ENCODE peak calls at places on chromosome 13, in nine cellular contexts. V is IMR-90, S is transverse colon, O is neural progenitor cell, I is A549, T is mammary epithelial cell, X is ascending aorta, Y is hepatocyte, W is esophagus squamous epithelium. G is an unnamed sample.

GRCh38 chr13:34369925-34370324 is 552.0 kb downstream of the RFC3 start:
- DNase-seq in W (no peak), Y (no peak), O (no peak), I (no peak), X (no peak), T (no peak), V (no peak), S (no peak), G (no peak)

GRCh38 chr13:108225440-108225839 is 7.2 kb downstream of the ABHD13 start:
- DNase-seq in O (no peak), I (no peak), Y (no peak), V (no peak), T (no peak), W (no peak), S (no peak), X (no peak), G (no peak)

GRCh38 chr13:20738616-20739015 is 35.1 kb downstream of the IL17D start:
- DNase-seq in Y (no peak), T (no peak), I (no peak), V (no peak), W (no peak), S (no peak), O (no peak), X (no peak), G (no peak)

GRCh38 chr13:23679214-23679613 is 109.0 kb downstream of the TNFRSF19 start:
- DNase-seq in I (peak; percentile 15), V (peak; percentile 90), X (no peak), S (no peak), Y (no peak), O (no peak), T (no peak), W (no peak), G (no peak)

GRCh38 chr13:41060723-41061074 is 610 bp upstream of the WBP4 start:
- DNase-seq in I (peak; percentile 83), O (peak; percentile 92), V (no peak), T (peak; percentile 83), Y (peak; percentile 94), W (peak; percentile 64), S (peak; percentile 81), X (peak; percentile 46), G (peak; percentile 97)

GRCh38 chr13:42591602-42592001 is 17.6 kb downstream of the TNFSF11 start:
- DNase-seq in X (no peak), V (no peak), Y (no peak), W (no peak), S (no peak), I (no peak), T (no peak), O (no peak), G (no peak)

GRCh38 chr13:60655268-60655667 is 258.2 kb downstream of the TDRD3 start:
- DNase-seq in S (no peak), V (no peak), I (no peak), W (no peak), T (no peak), X (no peak), Y (no peak), O (no peak), G (no peak)

GRCh38 chr13:114063545-114064515 is 68.6 kb downstream of the RASA3 start:
- DNase-seq in V (peak; percentile 61), X (no peak), T (peak; percentile 37), W (no peak), Y (no peak), O (peak; percentile 38), S (peak; percentile 66), I (peak; percentile 60), G (peak; percentile 93)

GRCh38 chr13:77853701-77854100 is 64.9 kb downstream of the EDNRB start:
- DNase-seq in X (no peak), O (peak; percentile 95), S (no peak), W (no peak), Y (no peak), V (no peak), I (no peak), T (no peak), G (no peak)

GRCh38 chr13:51645154-51645650 is 60.9 kb downstream of the WDFY2 start:
- DNase-seq in W (no peak), V (peak; percentile 57), Y (peak; percentile 47), T (peak; percentile 63), O (no peak), S (no peak), X (no peak), I (peak; percentile 43), G (no peak)

GRCh38 chr13:41059466-41059865 is 1.8 kb upstream of the WBP4 start:
- DNase-seq in S (no peak), O (no peak), Y (no peak), V (peak; percentile 11), W (no peak), I (no peak), X (no peak), T (peak; percentile 16), G (no peak)

GRCh38 chr13:84649853-84650252 is 767.6 kb upstream of the SLITRK1 start:
- DNase-seq in O (no peak), V (peak; percentile 48), S (no peak), X (no peak), I (no peak), W (no peak), Y (no peak), T (peak; percentile 42), G (no peak)

GRCh38 chr13:51895906-51896888 is 34.4 kb downstream of the CCDC70 start:
- DNase-seq in O (peak; percentile 74), S (peak; percentile 57), Y (peak; percentile 68), W (no peak), T (peak; percentile 38), X (no peak), V (peak; percentile 61), I (peak; percentile 47), G (peak; percentile 45)

GRCh38 chr13:94261163-94261562 is 218.3 kb downstream of the DCT start:
- DNase-seq in T (no peak), I (no peak), S (no peak), V (no peak), X (no peak), W (no peak), O (no peak), Y (no peak), G (no peak)

GRCh38 chr13:113906566-113906965 is 42.7 kb upstream of the GAS6 start:
- DNase-seq in Y (no peak), I (no peak), X (no peak), W (no peak), S (no peak), V (no peak), T (no peak), O (no peak), G (no peak)

GRCh38 chr13:112638157-112638750 is 50.3 kb upstream of the TUBGCP3 start:
- DNase-seq in O (no peak), X (no peak), I (no peak), Y (no peak), W (no peak), S (no peak), T (no peak), V (no peak), G (no peak)

GRCh38 chr13:74243637-74244526 is 109.7 kb upstream of the KLF12 start:
- DNase-seq in S (no peak), T (peak; percentile 87), V (peak; percentile 76), W (no peak), I (no peak), Y (no peak), X (no peak), O (no peak), G (no peak)

GRCh38 chr13:30400376-30400775 is 21.9 kb upstream of the UBE2L5 start:
- DNase-seq in Y (no peak), X (no peak), W (no peak), O (no peak), V (no peak), I (no peak), T (no peak), S (no peak), G (no peak)

GRCh38 chr13:30404207-30404606 is 18.1 kb upstream of the UBE2L5 start:
- DNase-seq in O (no peak), V (no peak), I (no peak), Y (no peak), S (no peak), X (no peak), T (no peak), W (no peak), G (no peak)

GRCh38 chr13:30398601-30399072 is 23.7 kb upstream of the UBE2L5 start:
- DNase-seq in O (no peak), V (peak; percentile 21), I (no peak), Y (no peak), X (no peak), W (no peak), T (no peak), S (peak; percentile 25), G (no peak)

GRCh38 chr13:30403491-30403890 is 18.8 kb upstream of the UBE2L5 start:
- DNase-seq in I (no peak), X (no peak), W (no peak), S (no peak), O (no peak), Y (no peak), V (no peak), T (no peak), G (no peak)

GRCh38 chr13:30401347-30401746 is 20.9 kb upstream of the UBE2L5 start:
- DNase-seq in O (no peak), T (no peak), Y (no peak), I (no peak), S (no peak), X (no peak), V (no peak), W (no peak), G (no peak)
- H3K27ac ChIP-seq in O (no peak overlapping the region), T (no peak overlapping the region), Y (no peak overlapping the region), I (no peak overlapping the region), S (no peak overlapping the region), X (no peak overlapping the region), V (no peak overlapping the region), W (no peak overlapping the region), G (no peak overlapping the region)

GRCh38 chr13:48264052-48264451 is 31.0 kb downstream of the ITM2B start:
- DNase-seq in O (no peak), Y (no peak), I (no peak), S (no peak), V (no peak), T (no peak), W (no peak), X (no peak), G (no peak)
- H3K4me1 ChIP-seq in O (no peaks in the 10 kb centered on the region), Y (no peaks in the 10 kb centered on the region), I (peaks cover 4% of the 10 kb centered on the region), S (no peaks in the 10 kb centered on the region), V (peaks cover 4% of the 10 kb centered on the region), T (peaks cover 8% of the 10 kb centered on the region), W (peaks cover 19% of the 10 kb centered on the region), X (no peaks in the 10 kb centered on the region), G (peaks cover 5% of the 10 kb centered on the region)

DNA sequence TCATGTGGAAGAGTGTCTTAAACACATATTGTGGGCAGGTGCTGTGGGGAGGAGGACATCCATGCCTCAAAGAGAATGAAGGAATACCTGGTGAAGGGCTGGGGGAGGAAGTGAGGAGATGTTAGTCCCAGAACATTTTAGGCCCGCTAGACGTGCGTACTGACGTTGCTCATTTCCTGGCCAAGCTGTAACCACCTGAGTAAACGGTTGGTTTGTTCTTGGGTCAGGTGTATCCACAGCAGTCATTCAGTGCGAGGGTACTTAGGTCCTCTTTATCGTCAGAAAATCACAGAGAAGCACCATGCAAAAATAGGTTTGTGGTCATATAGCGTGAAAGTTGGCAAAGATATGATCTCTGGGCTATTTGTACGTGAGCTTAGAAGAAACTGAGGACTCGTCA is 51.8 kb downstream of the ARHGEF7 start:
- DNase-seq in S (no peak), Y (no peak), W (no peak), T (no peak), I (no peak), O (no peak), X (no peak), V (no peak), G (no peak)
- H3K27ac ChIP-seq in S (no peak overlapping the region), Y (peak overlapping the region; percentile 69), W (no peak overlapping the region), T (no peak overlapping the region), I (no peak overlapping the region), O (no peak overlapping the region), X (no peak overlapping the region), V (no peak overlapping the region), G (no peak overlapping the region)

GRCh38 chr13:101544979-101545378 is 92.5 kb downstream of the ITGBL1 start:
- DNase-seq in W (no peak), V (no peak), T (no peak), S (no peak), I (no peak), O (no peak), X (no peak), Y (no peak), G (no peak)

GRCh38 chr13:101545521-101545920 is 93.0 kb downstream of the ITGBL1 start:
- DNase-seq in T (no peak), O (no peak), W (no peak), S (no peak), I (no peak), V (peak; percentile 61), Y (no peak), X (no peak), G (no peak)
- H3K4me1 ChIP-seq in T (no peaks in the 10 kb centered on the region), O (no peaks in the 10 kb centered on the region), W (no peaks in the 10 kb centered on the region), S (no peaks in the 10 kb centered on the region), I (no peaks in the 10 kb centered on the region), V (peaks cover 2% of the 10 kb centered on the region), Y (no peaks in the 10 kb centered on the region), X (no peaks in the 10 kb centered on the region), G (no peaks in the 10 kb centered on the region)

G was measured in left lung.